ENCODE peak calls at places on chromosomes 2 and 18, in four cellular contexts. J is astrocyte of the hippocampus, D is GM12864, R is endothelial cell. H is an unnamed sample.

GRCh38 chr18:51342815-51343214 is 145.3 kb upstream of the MEX3C start:
- DNase-seq in J (peak), D (no peak), R (no peak), H (no peak)

GRCh38 chr2:102297891-102298290 is 13.5 kb upstream of the IL1RL1 start:
- DNase-seq in J (no peak), D (no peak), R (no peak), H (no peak)

GRCh38 chr18:65725421-65726050 is 25.3 kb upstream of the CDH7 start:
- DNase-seq in J (peak), D (no peak), R (peak), H (peak)

GRCh38 chr18:50806208-50806616 is 13.6 kb downstream of the MRO start:
- DNase-seq in J (no peak), D (no peak), R (no peak), H (no peak)

GRCh38 chr2:219207884-219208740 is 1.5 kb downstream of the ZFAND2B start:
- DNase-seq in J (peak), D (no peak), R (no peak), H (no peak)

GRCh38 chr2:45849491-45850283 is 198.2 kb downstream of the PRKCE start:
- DNase-seq in J (peak), D (no peak), R (no peak), H (no peak)

GRCh38 chr2:30509716-30510115 is 62.7 kb downstream of the LCLAT1 start:
- DNase-seq in J (no peak), D (no peak), R (no peak), H (no peak)

GRCh38 chr18:62277045-62277444 is 48.1 kb upstream of the TNFRSF11A start:
- DNase-seq in J (peak), D (no peak), R (no peak), H (no peak)

GRCh38 chr2:40173276-40173675 is 278.6 kb downstream of the SLC8A1 start:
- DNase-seq in J (peak), D (no peak), R (no peak), H (no peak)

GRCh38 chr2:58081000-58081399 is 34.4 kb downstream of the VRK2 start:
- DNase-seq in J (no peak), D (no peak), R (no peak), H (no peak)

GRCh38 chr2:222311978-222312738 is 13.4 kb upstream of the PAX3 start:
- DNase-seq in J (no peak), D (no peak), R (no peak), H (peak)

GRCh38 chr2:225025917-225026571 is 16.2 kb downstream of the DOCK10 start:
- DNase-seq in J (peak), D (no peak), R (no peak), H (no peak)

GRCh38 chr2:96115631-96116423 is 544 bp downstream of the ADRA2B start:
- DNase-seq in J (no peak), D (no peak), R (no peak), H (no peak)

GRCh38 chr2:62939735-62940491 is 110.7 kb upstream of the OTX1 start:
- DNase-seq in J (peak), D (no peak), R (no peak), H (no peak)

GRCh38 chr2:37350917-37351316 is 6.5 kb downstream of the QPCT start:
- DNase-seq in J (no peak), D (no peak), R (no peak), H (no peak)

GRCh38 chr2:141554810-141555209 is 576.0 kb downstream of the LRP1B start:
- DNase-seq in J (peak), D (no peak), R (peak), H (peak)

GRCh38 chr2:23861952-23862351 is 65.0 kb downstream of the ATAD2B start:
- DNase-seq in J (no peak), D (no peak), R (no peak), H (no peak)

GRCh38 chr18:13371689-13372404 is 153.3 kb downstream of the LDLRAD4 start:
- DNase-seq in J (no peak), D (no peak), R (no peak), H (no peak)

GRCh38 chr18:41761329-41762028 is 193.6 kb upstream of the PIK3C3 start:
- DNase-seq in J (peak), D (no peak), R (no peak), H (no peak)

GRCh38 chr18:27778925-27779324 is 398.0 kb downstream of the CDH2 start:
- DNase-seq in J (no peak), D (no peak), R (no peak), H (no peak)

GRCh38 chr18:34631567-34631966 is 78.5 kb upstream of the DTNA start:
- DNase-seq in J (no peak), D (no peak), R (no peak), H (no peak)

GRCh38 chr18:36177913-36178312 is 9.4 kb upstream of the MOCOS start:
- DNase-seq in J (no peak), D (no peak), R (no peak), H (no peak)

GRCh38 chr18:45662468-45662867 is 47.2 kb downstream of the SLC14A2 start:
- DNase-seq in J (peak), D (no peak), R (no peak), H (no peak)

GRCh38 chr2:10242451-10242850 is 60.3 kb upstream of the HPCAL1 start:
- DNase-seq in J (no peak), D (no peak), R (no peak), H (no peak)

GRCh38 chr2:119311371-119311770 is 55.3 kb downstream of the C2orf76 start:
- DNase-seq in J (no peak), D (no peak), R (no peak), H (no peak)

GRCh38 chr2:240211096-240211495 is 70.6 kb upstream of the OTOS start:
- DNase-seq in J (no peak), D (no peak), R (no peak), H (no peak)

GRCh38 chr2:135096665-135097446 is 44.8 kb downstream of the RAB3GAP1 start:
- DNase-seq in J (no peak), D (no peak), R (no peak), H (no peak)

GRCh38 chr2:241391892-241392665 is 36.0 kb downstream of the FARP2 start:
- DNase-seq in J (no peak), D (no peak), R (peak), H (no peak)

GRCh38 chr18:49250819-49251388 is 209.5 kb downstream of the DYM start:
- DNase-seq in J (peak), D (no peak), R (no peak), H (no peak)